ENCODE peak calls at places on chromosomes 16 and 17, in four cellular contexts. Q, B, A and U are unnamed samples.

GRCh38 chr17:29718446-29719039 is 95.8 kb upstream of the CORO6 start:
- DNase-seq in B (no peak), Q (no peak), A (no peak), U (no peak)

GRCh38 chr16:86619263-86619935 is 41.0 kb downstream of the FOXL1 start:
- DNase-seq in B (no peak), A (no peak), Q (no peak), U (no peak)

GRCh38 chr16:53098526-53099317 is 43.9 kb downstream of the CHD9 start:
- DNase-seq in A (peak), Q (peak), B (no peak), U (peak)

GRCh38 chr17:38777641-38778250 is 21.6 kb downstream of the PIP4K2B start:
- DNase-seq in Q (no peak), B (no peak), A (no peak), U (no peak)

GRCh38 chr16:57133911-57134310 is 41.5 kb downstream of the CPNE2 start:
- DNase-seq in Q (no peak), B (no peak), A (no peak), U (no peak)

GRCh38 chr17:66190738-66191606 is 961 bp downstream of the CEP112 start:
- DNase-seq in A (no peak), B (no peak), Q (no peak), U (no peak)

GRCh38 chr16:66552288-66553143 is at the start of gene CKLF:
- DNase-seq in A (peak), Q (peak), B (peak), U (no peak)

GRCh38 chr17:74801896-74802295 is 25.8 kb upstream of the NAT9 start:
- DNase-seq in B (no peak), A (no peak), Q (no peak), U (no peak)

GRCh38 chr16:55370762-55371482 is 46.9 kb downstream of the IRX6 start:
- DNase-seq in A (peak), Q (peak), B (no peak), U (no peak)

GRCh38 chr16:28309811-28310311 is 17.5 kb downstream of the SBK1 start:
- DNase-seq in B (no peak), Q (no peak), A (no peak), U (no peak)

GRCh38 chr17:32240745-32241144 is 24.9 kb upstream of the RHBDL3 start:
- DNase-seq in A (no peak), Q (no peak), B (peak), U (no peak)

GRCh38 chr17:19768046-19768782 is 20.1 kb upstream of the ALDH3A1 start:
- DNase-seq in Q (no peak), A (no peak), B (no peak), U (no peak)

GRCh38 chr16:69123894-69124293 is 8.5 kb downstream of the CHTF8 start:
- DNase-seq in B (no peak), Q (no peak), A (peak), U (no peak)

GRCh38 chr17:27207073-27207511 is 86.8 kb upstream of the WSB1 start:
- DNase-seq in A (no peak), B (no peak), Q (no peak), U (no peak)

DNA sequence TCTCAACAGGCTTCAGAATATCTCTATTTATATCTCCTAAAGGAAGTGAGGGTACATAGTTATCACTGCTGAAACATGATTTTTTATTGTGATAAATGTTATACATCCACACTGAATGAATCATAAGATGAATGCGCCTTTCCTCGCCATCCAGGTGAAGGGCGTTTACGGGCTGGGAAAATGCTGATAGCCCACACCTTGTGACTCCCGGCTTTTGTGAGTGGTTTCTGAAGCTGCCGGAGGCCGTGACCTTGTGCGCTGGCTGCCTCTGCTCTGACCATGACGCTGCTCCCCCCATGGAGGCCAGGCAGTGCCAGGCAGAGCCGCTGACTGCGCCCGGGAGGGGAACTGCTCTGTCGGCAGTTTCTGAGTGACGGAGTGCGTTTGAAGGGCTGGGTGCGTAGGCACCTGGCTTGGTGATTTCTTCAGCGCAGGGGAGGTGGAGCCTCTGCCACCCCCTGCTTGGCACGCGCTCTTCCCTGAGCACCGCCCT is 97.2 kb downstream of the RAP1GAP2 start:
- DNase-seq in A (no peak), B (no peak), Q (no peak), U (no peak)
- H3K4me3 ChIP-seq in A (no peak), B (no peak), Q (no peak), U (no peak)

DNA sequence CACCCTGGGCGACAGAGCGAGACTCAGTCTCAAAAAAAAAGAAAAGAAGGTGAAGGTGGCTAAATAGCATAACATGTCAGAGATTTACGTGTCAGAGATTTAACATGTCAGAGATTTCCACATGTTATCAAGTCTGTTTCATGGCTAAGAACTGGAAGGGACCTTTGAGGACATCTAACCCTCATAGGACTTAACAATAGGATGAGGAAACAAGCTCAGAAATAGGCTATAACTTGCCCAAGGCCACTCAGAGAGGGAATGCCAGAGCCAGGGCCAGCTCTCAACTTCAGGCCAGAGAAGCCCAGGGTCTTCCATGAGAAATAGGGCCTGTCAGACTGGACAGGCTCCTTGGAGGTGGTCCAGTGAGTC is 26.8 kb upstream of the ZNF629 start:
- DNase-seq in B (no peak), Q (no peak), A (no peak), U (no peak)
- H3K4me3 ChIP-seq in B (peak), Q (peak), A (peak), U (peak)

GRCh38 chr17:40103082-40103741 is 2.8 kb upstream of the NR1D1 start:
- DNase-seq in Q (no peak), A (no peak), B (no peak), U (no peak)
- H3K4me3 ChIP-seq in Q (no peak), A (peak), B (no peak), U (no peak)

DNA sequence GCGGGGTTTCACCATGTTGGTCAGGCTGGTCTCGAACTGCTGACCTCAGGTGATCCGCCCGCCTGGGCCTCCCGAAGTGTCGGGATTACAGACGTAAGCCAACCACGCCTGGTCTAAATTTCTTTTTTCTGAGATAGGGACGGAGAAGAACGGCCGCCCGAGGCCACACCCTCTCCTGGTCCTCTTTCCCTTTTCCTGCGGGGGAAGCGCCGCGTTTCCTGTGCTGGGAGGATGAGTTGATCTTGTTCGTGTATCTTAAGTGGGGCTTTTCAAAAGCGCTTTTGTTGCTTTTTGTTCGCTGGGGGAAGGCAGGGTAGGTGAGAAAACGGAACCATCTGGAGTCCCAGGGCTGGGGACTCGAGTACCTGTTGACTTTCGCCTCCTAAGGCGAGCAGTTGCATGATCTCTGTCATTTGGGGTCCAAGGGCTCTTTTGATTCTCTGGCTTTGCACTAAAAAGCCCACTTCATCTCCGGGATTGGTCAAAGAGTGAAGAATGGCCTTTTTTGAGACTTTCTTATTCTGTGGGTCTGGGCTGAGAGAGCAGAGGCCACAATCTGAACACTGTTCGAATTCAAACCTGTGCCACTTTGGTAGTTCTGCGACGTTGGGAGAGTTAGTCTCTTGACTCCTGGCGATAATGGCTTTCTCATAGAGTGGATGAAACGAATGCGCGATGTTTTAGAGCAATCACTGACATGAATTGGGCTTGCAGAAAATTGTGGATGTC is 1.3 kb downstream of the FUS start:
- DNase-seq in A (no peak), B (no peak), Q (no peak), U (no peak)
- H3K4me3 ChIP-seq in A (peak), B (peak), Q (peak), U (peak)

DNA sequence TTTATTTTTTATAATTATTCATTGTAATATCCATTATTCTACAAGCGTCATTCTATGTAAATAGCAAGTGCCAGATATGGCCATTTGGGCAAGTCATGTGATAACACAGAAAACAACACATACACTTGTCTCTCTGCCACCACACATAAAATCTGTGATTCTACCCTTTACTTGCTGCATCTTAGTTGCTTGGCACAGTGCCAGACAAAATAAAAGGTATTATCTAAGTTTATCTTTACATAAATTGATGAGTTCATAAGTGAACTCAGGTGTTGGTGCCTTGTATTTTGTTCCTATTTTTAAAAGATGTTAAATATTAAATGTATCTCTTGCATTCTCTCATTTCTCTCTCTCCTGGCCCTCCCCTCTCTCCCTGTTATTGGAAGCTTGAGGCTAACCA is 1458.7 kb downstream of the CDH11 start:
- DNase-seq in A (no peak), Q (no peak), B (no peak), U (no peak)
- H3K4me3 ChIP-seq in A (no peak), Q (no peak), B (no peak), U (no peak)

DNA sequence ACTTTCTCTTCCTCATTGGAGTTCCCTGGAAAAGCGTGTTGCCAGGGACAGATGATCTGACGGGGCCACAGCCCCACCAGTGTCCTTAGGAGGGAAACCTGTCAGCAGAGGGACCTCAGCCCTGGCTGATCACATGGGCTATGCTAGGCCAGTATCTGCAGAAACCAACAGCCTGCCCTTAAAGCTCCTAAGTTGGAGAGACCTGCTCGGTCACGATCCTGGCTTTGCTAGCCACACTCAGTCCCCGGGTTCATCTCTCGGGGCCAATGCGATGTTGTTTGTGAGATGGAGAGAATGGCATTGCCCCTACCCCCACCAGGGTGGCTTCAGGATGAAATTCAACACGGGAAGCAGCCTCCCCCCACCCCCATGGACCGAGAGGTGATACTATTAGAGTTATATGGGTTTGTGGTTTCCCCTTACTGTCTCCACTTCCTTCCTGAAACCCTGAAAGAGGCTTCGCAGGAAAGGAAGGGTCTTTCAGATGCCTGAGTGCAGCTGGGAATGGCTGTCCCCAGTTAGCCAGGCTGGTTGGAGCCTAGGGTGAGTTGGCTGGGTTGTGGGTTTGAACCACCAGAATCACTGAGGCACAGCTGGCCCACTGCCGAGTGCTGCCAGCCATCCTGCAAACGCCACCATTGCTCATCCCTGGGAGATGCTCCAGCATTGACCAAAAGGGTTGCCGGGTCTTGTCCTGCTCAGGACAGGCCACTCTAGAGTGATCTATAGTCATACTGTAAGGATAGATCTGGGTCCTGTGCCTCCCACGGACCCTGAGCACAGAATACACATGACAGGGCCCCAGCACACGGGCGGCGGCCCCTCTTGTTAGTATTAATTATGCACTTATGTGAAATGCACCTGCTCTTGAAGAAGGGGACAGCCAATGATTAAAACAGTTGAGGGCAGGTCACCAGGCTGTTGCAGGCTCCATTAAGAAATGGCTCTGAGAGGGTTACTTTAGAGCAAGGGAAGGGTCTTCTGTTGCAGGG is 16.8 kb downstream of the RMI2 start:
- DNase-seq in Q (no peak), B (no peak), A (peak), U (no peak)
- H3K4me3 ChIP-seq in Q (no peak), B (no peak), A (peak), U (no peak)

DNA sequence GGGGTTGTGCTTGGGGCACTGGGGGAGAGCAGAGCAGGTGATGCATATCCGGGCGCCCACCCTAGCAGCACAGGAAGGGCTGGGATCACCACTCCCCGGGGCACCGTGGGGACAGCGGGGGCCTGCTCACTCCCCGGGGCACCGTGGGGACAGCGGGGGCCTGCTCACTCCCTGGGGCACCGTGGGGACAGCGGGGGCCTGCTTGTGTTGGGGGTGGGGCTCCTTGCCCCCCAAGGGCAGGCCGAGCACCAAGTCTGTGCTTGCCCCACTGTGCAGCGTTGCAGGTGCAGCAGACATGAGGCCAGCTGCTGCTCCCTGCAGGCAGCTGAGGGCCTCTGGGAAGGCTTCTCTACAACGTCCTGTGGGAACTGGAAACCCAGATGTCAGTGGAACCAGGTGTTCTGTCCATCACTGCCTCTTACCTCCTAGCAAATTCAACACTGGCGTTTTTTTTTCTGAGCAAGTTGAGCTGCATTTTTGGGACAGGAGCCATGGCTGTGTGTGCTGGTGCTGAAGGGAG is 25.0 kb upstream of the ZNF750 start:
- DNase-seq in A (no peak), B (no peak), Q (no peak), U (no peak)
- H3K4me3 ChIP-seq in A (no peak), B (no peak), Q (no peak), U (no peak)